ENCODE peak calls at places on chromosome 22, in four cellular contexts. B is stimulated activated CD4-positive, alpha-beta T cell treated with anti-CD3 and anti-CD28 coated beads, Interleukin-15, amount 100 ng/mL, for 48 hours; Y is cardiac fibroblast; J is GM13977. I is an unnamed sample.

GRCh38 chr22:29206372-29207230 is 905 bp downstream of the EMID1 start:
- DNase-seq in B (no peak), Y (no peak), J (no peak), I (no peak)

GRCh38 chr22:19579880-19580279 is 55.7 kb upstream of the CLDN5 start:
- DNase-seq in B (peak), Y (peak), J (no peak), I (peak)

GRCh38 chr22:49996532-49997220 is 15.9 kb downstream of the IL17REL start:
- DNase-seq in B (no peak), Y (no peak), J (no peak), I (no peak)

GRCh38 chr22:45599836-45600577 is 71.6 kb upstream of the ATXN10 start:
- DNase-seq in B (no peak), Y (no peak), J (no peak), I (no peak)

GRCh38 chr22:30422481-30423295 is 2.9 kb upstream of the MTFP1 start:
- DNase-seq in B (no peak), Y (peak), J (no peak), I (peak)

GRCh38 chr22:49749227-49749626 is 78.4 kb downstream of the BRD1 start:
- DNase-seq in B (no peak), Y (no peak), J (no peak), I (no peak)

GRCh38 chr22:28142361-28142801 is 223.3 kb upstream of the PITPNB start:
- DNase-seq in B (no peak), Y (peak), J (no peak), I (peak)

GRCh38 chr22:20011123-20011992 is 5.3 kb downstream of the ARVCF start:
- DNase-seq in B (no peak), Y (no peak), J (no peak), I (no peak)

GRCh38 chr22:36331912-36332622 is 55.7 kb downstream of the MYH9 start:
- DNase-seq in B (peak), Y (peak), J (peak), I (peak)

GRCh38 chr22:39308614-39309363 is 10.6 kb downstream of the RPL3 start:
- DNase-seq in B (no peak), Y (peak), J (no peak), I (peak)